ENCODE peak calls at places on chromosomes 1 and 21, in seven cellular contexts. P, K, F, D, Z, J and U are unnamed samples.

GRCh38 chr1:32600034-32600433 is 50.3 kb downstream of the ZBTB8OS start:
- DNase-seq in K (no peak), J (no peak), F (no peak), D (no peak), Z (no peak), P (no peak), U (no peak)

GRCh38 chr1:153231800-153232199 is 14.4 kb downstream of the PRR9 start:
- DNase-seq in P (no peak), J (no peak), D (no peak), Z (no peak), K (no peak), F (no peak), U (no peak)

GRCh38 chr1:3023994-3024393 is 2.7 kb downstream of the ACTRT2 start:
- DNase-seq in D (no peak), K (no peak), P (no peak), F (no peak), J (no peak), Z (no peak), U (no peak)

GRCh38 chr1:4071675-4072074 is 171.6 kb upstream of the C1orf174 start:
- DNase-seq in P (no peak), Z (no peak), D (no peak), K (no peak), F (no peak), J (no peak), U (no peak)

GRCh38 chr1:92662048-92662447 is 122.9 kb downstream of the EVI5 start:
- DNase-seq in P (no peak), F (no peak), K (no peak), J (no peak), D (no peak), Z (no peak), U (no peak)

GRCh38 chr1:44805311-44806024 is 1.7 kb downstream of the DYNLT4 start:
- DNase-seq in F (no peak), D (no peak), J (peak; percentile 38), K (no peak), Z (peak; percentile 13), P (no peak), U (no peak)

GRCh38 chr1:25001125-25001915 is 71.2 kb upstream of the RUNX3 start:
- DNase-seq in K (no peak), Z (no peak), P (no peak), D (no peak), J (peak; percentile 34), F (no peak), U (no peak)

GRCh38 chr1:23470282-23471070 is 13.5 kb downstream of the ASAP3 start:
- DNase-seq in P (no peak), K (peak; percentile 78), D (no peak), J (peak; percentile 82), F (no peak), Z (peak; percentile 62), U (peak; percentile 62)

GRCh38 chr1:179031855-179032513 is 6.3 kb downstream of the FAM20B start:
- DNase-seq in J (no peak), F (no peak), P (no peak), K (no peak), D (no peak), Z (no peak), U (no peak)

GRCh38 chr1:1989759-1990158 is 13.8 kb downstream of the CFAP74 start:
- DNase-seq in P (no peak), Z (no peak), F (no peak), K (peak; percentile 45), D (no peak), J (no peak), U (no peak)

GRCh38 chr1:214549604-214550338 is 1.6 kb downstream of the PTPN14 start:
- DNase-seq in J (no peak), P (peak; percentile 30), K (peak; percentile 43), F (no peak), Z (no peak), D (no peak), U (no peak)

GRCh38 chr21:38092033-38092432 is 164.8 kb upstream of the KCNJ15 start:
- DNase-seq in J (no peak), F (no peak), Z (no peak), K (no peak), D (no peak), P (no peak), U (no peak)

GRCh38 chr1:204162498-204163074 is 3.6 kb downstream of the REN start:
- DNase-seq in Z (peak; percentile 78), P (peak; percentile 75), J (peak; percentile 89), F (peak; percentile 71), K (peak; percentile 90), D (peak; percentile 83), U (peak; percentile 77)